ENCODE peak calls at places on chromosomes 11 and 22, in ten cellular contexts. One of them, this sample, is unnamed.

GRCh38 chr11:1502971-1503707 is 16.6 kb upstream of the MOB2 start:
- DNase-seq in right atrium auricular region: no peak
- DNase-seq in right cardiac atrium: peak
- DNase-seq in GM23248: no peak
- DNase-seq in endothelial cell of umbilical vein: no peak
- DNase-seq in psoas muscle: no peak
- DNase-seq in Panc1: no peak
- DNase-seq in ovary: peak
- DNase-seq in adrenal gland: no peak
- DNase-seq in right lobe of liver: peak
- DNase-seq in this sample: peak

GRCh38 chr11:13486926-13487660 is 8.7 kb downstream of the PTH start:
- DNase-seq in right atrium auricular region: no peak
- DNase-seq in right cardiac atrium: peak
- DNase-seq in GM23248: peak
- DNase-seq in endothelial cell of umbilical vein: peak
- DNase-seq in psoas muscle: peak
- DNase-seq in Panc1: no peak
- DNase-seq in ovary: peak
- DNase-seq in adrenal gland: peak
- DNase-seq in right lobe of liver: peak
- DNase-seq in this sample: peak

GRCh38 chr11:22780914-22781593 is 48.5 kb downstream of the SVIP start:
- DNase-seq in right atrium auricular region: no peak
- DNase-seq in right cardiac atrium: no peak
- DNase-seq in GM23248: no peak
- DNase-seq in endothelial cell of umbilical vein: no peak
- DNase-seq in psoas muscle: no peak
- DNase-seq in Panc1: no peak
- DNase-seq in ovary: no peak
- DNase-seq in adrenal gland: no peak
- DNase-seq in right lobe of liver: no peak
- DNase-seq in this sample: no peak

GRCh38 chr11:61071208-61071681 is 31.0 kb upstream of the CD5 start:
- DNase-seq in right atrium auricular region: no peak
- DNase-seq in right cardiac atrium: peak
- DNase-seq in GM23248: no peak
- DNase-seq in endothelial cell of umbilical vein: no peak
- DNase-seq in psoas muscle: no peak
- DNase-seq in Panc1: no peak
- DNase-seq in ovary: peak
- DNase-seq in adrenal gland: no peak
- DNase-seq in right lobe of liver: no peak
- DNase-seq in this sample: no peak

GRCh38 chr11:396511-396947 is 2.5 kb downstream of the PKP3 start:
- DNase-seq in right atrium auricular region: no peak
- DNase-seq in right cardiac atrium: no peak
- DNase-seq in GM23248: peak
- DNase-seq in endothelial cell of umbilical vein: peak
- DNase-seq in psoas muscle: no peak
- DNase-seq in Panc1: no peak
- DNase-seq in ovary: no peak
- DNase-seq in adrenal gland: no peak
- DNase-seq in right lobe of liver: no peak
- DNase-seq in this sample: no peak

GRCh38 chr11:111918390-111919256 is at the start of gene C11orf52:
- DNase-seq in right atrium auricular region: no peak
- DNase-seq in right cardiac atrium: no peak
- DNase-seq in GM23248: peak
- DNase-seq in endothelial cell of umbilical vein: peak
- DNase-seq in psoas muscle: peak
- DNase-seq in Panc1: no peak
- DNase-seq in ovary: peak
- DNase-seq in adrenal gland: no peak
- DNase-seq in right lobe of liver: peak
- DNase-seq in this sample: peak

GRCh38 chr11:112174789-112175595 is at the start of gene BCO2:
- DNase-seq in right atrium auricular region: peak
- DNase-seq in right cardiac atrium: peak
- DNase-seq in GM23248: peak
- DNase-seq in endothelial cell of umbilical vein: peak
- DNase-seq in psoas muscle: peak
- DNase-seq in Panc1: peak
- DNase-seq in ovary: peak
- DNase-seq in adrenal gland: peak
- DNase-seq in right lobe of liver: peak
- DNase-seq in this sample: peak

GRCh38 chr11:106031210-106031845 is 9.3 kb upstream of the MSANTD4 start:
- DNase-seq in right atrium auricular region: no peak
- DNase-seq in right cardiac atrium: no peak
- DNase-seq in GM23248: peak
- DNase-seq in endothelial cell of umbilical vein: peak
- DNase-seq in psoas muscle: no peak
- DNase-seq in Panc1: peak
- DNase-seq in ovary: no peak
- DNase-seq in adrenal gland: no peak
- DNase-seq in right lobe of liver: no peak
- DNase-seq in this sample: no peak

GRCh38 chr22:19226428-19226827 is 47.9 kb upstream of the SLC25A1 start:
- DNase-seq in right atrium auricular region: no peak
- DNase-seq in right cardiac atrium: no peak
- DNase-seq in GM23248: no peak
- DNase-seq in endothelial cell of umbilical vein: no peak
- DNase-seq in psoas muscle: no peak
- DNase-seq in Panc1: no peak
- DNase-seq in ovary: no peak
- DNase-seq in adrenal gland: no peak
- DNase-seq in right lobe of liver: no peak
- DNase-seq in this sample: no peak

DNA sequence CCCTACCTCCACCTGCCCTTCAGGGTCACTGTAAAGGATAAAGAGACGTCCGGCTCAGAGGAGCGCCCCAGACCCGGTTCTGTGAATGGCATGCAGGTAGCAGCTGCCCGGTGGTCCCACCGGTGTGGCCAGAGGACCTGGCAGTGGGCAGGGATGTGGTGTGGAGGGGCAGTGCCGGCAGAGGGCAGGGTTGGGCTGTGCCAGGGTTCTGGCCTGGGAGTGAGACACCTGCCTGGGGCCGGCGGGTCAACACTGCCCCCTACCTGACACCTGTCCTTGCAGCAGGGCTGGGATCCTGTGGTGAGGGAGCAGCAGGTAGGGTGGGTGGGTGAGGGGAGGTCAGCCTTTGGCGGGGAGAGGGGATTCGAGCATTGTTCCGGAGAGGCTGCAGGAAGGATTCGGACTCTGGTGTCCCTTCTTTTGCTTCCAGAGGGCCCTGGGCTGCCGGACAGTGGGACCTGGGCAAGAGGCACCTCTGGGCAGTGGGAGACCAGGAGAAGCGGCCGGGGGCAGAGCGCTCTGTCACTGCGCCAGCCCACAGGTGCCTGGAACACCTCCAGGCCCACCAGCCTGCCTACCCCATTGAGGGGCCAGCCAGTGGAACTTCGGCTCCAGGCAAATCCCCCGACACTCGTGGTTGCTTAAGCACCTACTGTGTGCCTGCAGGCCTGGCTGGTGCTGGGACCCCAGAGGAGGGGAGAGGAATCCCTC is 1.6 kb upstream of the PHLDA2 start:
- DNase-seq in right atrium auricular region: no peak
- DNase-seq in right cardiac atrium: peak
- DNase-seq in GM23248: peak
- DNase-seq in endothelial cell of umbilical vein: peak
- DNase-seq in psoas muscle: peak
- DNase-seq in Panc1: peak
- DNase-seq in ovary: no peak
- DNase-seq in adrenal gland: peak
- DNase-seq in right lobe of liver: peak
- DNase-seq in this sample: peak
- H3K27ac ChIP-seq in right atrium auricular region: no peak
- H3K27ac ChIP-seq in right cardiac atrium: no peak
- H3K27ac ChIP-seq in GM23248: peak
- H3K27ac ChIP-seq in endothelial cell of umbilical vein: peak
- H3K27ac ChIP-seq in psoas muscle: no peak
- H3K27ac ChIP-seq in Panc1: peak
- H3K27ac ChIP-seq in ovary: no peak
- H3K27ac ChIP-seq in adrenal gland: peak
- H3K27ac ChIP-seq in right lobe of liver: peak
- H3K27ac ChIP-seq in this sample: no peak

GRCh38 chr11:97972731-97973130 is 1048.0 kb upstream of the CNTN5 start:
- DNase-seq in right atrium auricular region: no peak
- DNase-seq in right cardiac atrium: no peak
- DNase-seq in GM23248: no peak
- DNase-seq in endothelial cell of umbilical vein: no peak
- DNase-seq in psoas muscle: no peak
- DNase-seq in Panc1: no peak
- DNase-seq in ovary: no peak
- DNase-seq in adrenal gland: no peak
- DNase-seq in right lobe of liver: no peak
- DNase-seq in this sample: no peak
- H3K27ac ChIP-seq in right atrium auricular region: no peak
- H3K27ac ChIP-seq in right cardiac atrium: no peak
- H3K27ac ChIP-seq in GM23248: no peak
- H3K27ac ChIP-seq in endothelial cell of umbilical vein: no peak
- H3K27ac ChIP-seq in psoas muscle: no peak
- H3K27ac ChIP-seq in Panc1: no peak
- H3K27ac ChIP-seq in ovary: no peak
- H3K27ac ChIP-seq in adrenal gland: no peak
- H3K27ac ChIP-seq in right lobe of liver: no peak
- H3K27ac ChIP-seq in this sample: no peak

GRCh38 chr11:43950323-43950855 is 8.0 kb downstream of the C11orf96 start:
- DNase-seq in right atrium auricular region: no peak
- DNase-seq in right cardiac atrium: no peak
- DNase-seq in GM23248: no peak
- DNase-seq in endothelial cell of umbilical vein: no peak
- DNase-seq in psoas muscle: no peak
- DNase-seq in Panc1: no peak
- DNase-seq in ovary: no peak
- DNase-seq in adrenal gland: no peak
- DNase-seq in right lobe of liver: no peak
- DNase-seq in this sample: no peak

GRCh38 chr11:43948341-43949185 is 6.1 kb downstream of the C11orf96 start:
- DNase-seq in right atrium auricular region: no peak
- DNase-seq in right cardiac atrium: no peak
- DNase-seq in GM23248: no peak
- DNase-seq in endothelial cell of umbilical vein: no peak
- DNase-seq in psoas muscle: no peak
- DNase-seq in Panc1: no peak
- DNase-seq in ovary: no peak
- DNase-seq in adrenal gland: no peak
- DNase-seq in right lobe of liver: no peak
- DNase-seq in this sample: no peak

GRCh38 chr11:43944761-43945311 is 2.4 kb downstream of the C11orf96 start:
- DNase-seq in right atrium auricular region: no peak
- DNase-seq in right cardiac atrium: peak
- DNase-seq in GM23248: peak
- DNase-seq in endothelial cell of umbilical vein: peak
- DNase-seq in psoas muscle: peak
- DNase-seq in Panc1: no peak
- DNase-seq in ovary: peak
- DNase-seq in adrenal gland: peak
- DNase-seq in right lobe of liver: peak
- DNase-seq in this sample: peak

GRCh38 chr11:43947003-43947500 is 4.6 kb downstream of the C11orf96 start:
- DNase-seq in right atrium auricular region: peak
- DNase-seq in right cardiac atrium: peak
- DNase-seq in GM23248: peak
- DNase-seq in endothelial cell of umbilical vein: no peak
- DNase-seq in psoas muscle: no peak
- DNase-seq in Panc1: no peak
- DNase-seq in ovary: no peak
- DNase-seq in adrenal gland: peak
- DNase-seq in right lobe of liver: no peak
- DNase-seq in this sample: peak

DNA sequence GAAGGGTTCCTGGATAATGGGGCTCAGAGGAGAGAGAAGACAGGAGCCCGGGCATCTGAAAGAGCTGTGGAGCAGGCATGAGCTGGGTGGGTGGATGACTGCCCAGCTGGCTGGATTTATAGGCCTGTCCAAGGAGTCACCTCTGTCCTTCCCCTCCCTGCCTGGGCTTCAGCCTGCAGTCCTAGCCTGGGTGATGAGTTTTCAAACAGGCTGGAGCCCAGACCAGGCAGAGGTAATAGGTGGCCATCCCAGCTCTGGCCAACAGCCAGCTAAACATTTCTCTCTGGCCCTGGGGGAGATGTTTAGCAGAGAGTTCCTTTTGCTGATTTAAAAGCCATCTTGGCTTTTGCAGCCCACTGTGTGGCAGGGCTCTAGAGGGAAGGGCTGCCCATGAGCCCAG is 5.4 kb downstream of the C11orf96 start:
- DNase-seq in right atrium auricular region: no peak
- DNase-seq in right cardiac atrium: peak
- DNase-seq in GM23248: peak
- DNase-seq in endothelial cell of umbilical vein: no peak
- DNase-seq in psoas muscle: no peak
- DNase-seq in Panc1: no peak
- DNase-seq in ovary: no peak
- DNase-seq in adrenal gland: peak
- DNase-seq in right lobe of liver: no peak
- DNase-seq in this sample: no peak
- H3K27ac ChIP-seq in right atrium auricular region: peak
- H3K27ac ChIP-seq in right cardiac atrium: peak
- H3K27ac ChIP-seq in GM23248: no peak
- H3K27ac ChIP-seq in endothelial cell of umbilical vein: no peak
- H3K27ac ChIP-seq in psoas muscle: no peak
- H3K27ac ChIP-seq in Panc1: no peak
- H3K27ac ChIP-seq in ovary: no peak
- H3K27ac ChIP-seq in adrenal gland: peak
- H3K27ac ChIP-seq in right lobe of liver: no peak
- H3K27ac ChIP-seq in this sample: no peak

DNA sequence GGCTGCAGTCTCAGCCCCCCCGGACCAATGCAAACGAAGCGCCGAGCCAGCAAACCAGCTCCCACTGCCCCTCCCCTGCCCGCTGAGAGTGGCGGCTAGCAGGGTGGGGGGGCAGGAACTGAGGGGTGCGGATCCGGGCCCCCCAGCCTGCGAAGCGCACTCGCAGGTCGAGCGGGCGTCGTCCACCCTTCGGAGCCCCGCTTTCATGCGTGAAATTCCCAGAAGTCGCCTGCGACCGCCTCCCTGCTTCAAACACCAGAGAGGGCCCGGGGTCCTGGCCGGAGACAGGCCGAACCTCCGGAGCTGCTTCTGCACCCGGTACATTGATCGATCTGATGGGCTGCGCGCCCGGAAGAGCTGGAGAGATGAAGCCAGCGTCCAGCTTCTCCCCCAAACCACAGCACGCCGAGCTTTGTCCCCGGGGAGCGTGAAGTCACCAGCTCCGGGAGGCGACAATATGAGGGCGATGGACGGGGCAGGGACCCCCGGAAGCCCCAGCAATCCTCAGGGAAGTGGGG is 646 bp upstream of the PATZ1 start:
- DNase-seq in right atrium auricular region: no peak
- DNase-seq in right cardiac atrium: peak
- DNase-seq in GM23248: peak
- DNase-seq in endothelial cell of umbilical vein: peak
- DNase-seq in psoas muscle: peak
- DNase-seq in Panc1: no peak
- DNase-seq in ovary: peak
- DNase-seq in adrenal gland: peak
- DNase-seq in right lobe of liver: peak
- DNase-seq in this sample: peak
- H3K27ac ChIP-seq in right atrium auricular region: peak
- H3K27ac ChIP-seq in right cardiac atrium: peak
- H3K27ac ChIP-seq in GM23248: peak
- H3K27ac ChIP-seq in endothelial cell of umbilical vein: peak
- H3K27ac ChIP-seq in psoas muscle: peak
- H3K27ac ChIP-seq in Panc1: peak
- H3K27ac ChIP-seq in ovary: peak
- H3K27ac ChIP-seq in adrenal gland: peak
- H3K27ac ChIP-seq in right lobe of liver: peak
- H3K27ac ChIP-seq in this sample: peak

GRCh38 chr11:47714554-47715081 is 551 bp downstream of the AGBL2 start:
- DNase-seq in right atrium auricular region: no peak
- DNase-seq in right cardiac atrium: peak
- DNase-seq in GM23248: peak
- DNase-seq in endothelial cell of umbilical vein: peak
- DNase-seq in psoas muscle: peak
- DNase-seq in Panc1: no peak
- DNase-seq in ovary: no peak
- DNase-seq in adrenal gland: peak
- DNase-seq in right lobe of liver: no peak
- DNase-seq in this sample: no peak
- H3K27ac ChIP-seq in right atrium auricular region: peak
- H3K27ac ChIP-seq in right cardiac atrium: peak
- H3K27ac ChIP-seq in GM23248: peak
- H3K27ac ChIP-seq in endothelial cell of umbilical vein: no peak
- H3K27ac ChIP-seq in psoas muscle: peak
- H3K27ac ChIP-seq in Panc1: peak
- H3K27ac ChIP-seq in ovary: peak
- H3K27ac ChIP-seq in adrenal gland: peak
- H3K27ac ChIP-seq in right lobe of liver: peak
- H3K27ac ChIP-seq in this sample: peak

This sample was measured in heart right ventricle.